ENCODE peak calls at places on chromosomes 11 and 22, in four cellular contexts. U is dorsolateral prefrontal cortex, O is WERI-Rb-1, W is SK-N-SH. A is an unnamed sample.
A peak's percentile ranks its signal among the peaks of the same experiment; 100 is the strongest.

GRCh38 chr11:130071211-130071712 is 1.6 kb downstream of the APLP2 start:
- DNase-seq in O (no peak), U (no peak), W (no peak), A (no peak)

GRCh38 chr11:40170076-40170475 is 1289.4 kb downstream of the LRRC4C start:
- DNase-seq in O (no peak), U (no peak), W (no peak), A (no peak)

GRCh38 chr22:37225481-37225880 is 13.2 kb upstream of the SSTR3 start:
- DNase-seq in O (peak; percentile 78), W (no peak), U (no peak), A (no peak)

GRCh38 chr11:47593934-47594855 is at the start of gene C1QTNF4:
- DNase-seq in O (peak; percentile 50), U (no peak), W (peak; percentile 86), A (no peak)

GRCh38 chr11:10654211-10655150 is 39.1 kb downstream of the IRAG1 start:
- DNase-seq in W (peak; percentile 66), O (peak; percentile 29), U (no peak), A (no peak)

GRCh38 chr11:75513250-75513649 is 12.5 kb downstream of the GDPD5 start:
- DNase-seq in O (no peak), U (no peak), W (no peak), A (no peak)

GRCh38 chr11:36009469-36009868 is 65.6 kb downstream of the LDLRAD3 start:
- DNase-seq in U (no peak), W (no peak), O (no peak), A (no peak)

GRCh38 chr22:34812631-34813030 is 253.3 kb upstream of the ISX start:
- DNase-seq in U (no peak), O (no peak), W (no peak), A (no peak)

GRCh38 chr11:45108070-45109064 is 38.1 kb upstream of the PRDM11 start:
- DNase-seq in O (no peak), W (no peak), U (no peak), A (peak; percentile 37)

GRCh38 chr11:61891331-61892084 is at the start of gene FADS3:
- DNase-seq in W (peak; percentile 96), O (peak; percentile 90), U (peak; percentile 75), A (no peak)

GRCh38 chr11:13137778-13138400 is 128.8 kb downstream of the RASSF10 start:
- DNase-seq in O (no peak), U (no peak), W (no peak), A (no peak)

GRCh38 chr11:128463386-128463829 is 124.0 kb downstream of the ETS1 start:
- DNase-seq in O (peak; percentile 14), W (peak; percentile 39), U (no peak), A (no peak)

GRCh38 chr11:77471520-77472234 is 2.2 kb downstream of the PAK1 start:
- DNase-seq in O (peak; percentile 46), W (peak; percentile 46), U (no peak), A (no peak)

GRCh38 chr22:35749808-35750207 is 32.1 kb downstream of the APOL5 start:
- DNase-seq in U (no peak), W (no peak), O (no peak), A (no peak)

GRCh38 chr11:110513521-110514450 is 84.0 kb downstream of the FDX1 start:
- DNase-seq in U (no peak), O (no peak), W (no peak), A (peak; percentile 78)

GRCh38 chr11:118232659-118233058 is 7.8 kb upstream of the JAML start:
- DNase-seq in U (no peak), O (no peak), W (no peak), A (no peak)

GRCh38 chr22:36204641-36205032 is 3.0 kb upstream of the APOL4 start:
- DNase-seq in W (no peak), O (no peak), U (no peak), A (no peak)

GRCh38 chr11:40029406-40029805 is 1430.0 kb downstream of the LRRC4C start:
- DNase-seq in O (no peak), W (no peak), U (no peak), A (no peak)

GRCh38 chr11:129766858-129767604 is 48.6 kb upstream of the TMEM45B start:
- DNase-seq in U (no peak), O (peak; percentile 48), W (peak; percentile 29), A (no peak)

GRCh38 chr11:57496109-57496820 is 19.2 kb downstream of the SLC43A1 start:
- DNase-seq in O (peak; percentile 62), W (no peak), U (no peak), A (no peak)

GRCh38 chr11:6559375-6559774 is 44.0 kb downstream of the RRP8 start:
- DNase-seq in W (no peak), O (no peak), U (no peak), A (no peak)

GRCh38 chr22:19889951-19890350 is 35.3 kb upstream of the GNB1L start:
- DNase-seq in U (no peak), O (no peak), W (no peak), A (no peak)

GRCh38 chr11:72114570-72114969 is 2.1 kb upstream of the ANAPC15 start:
- DNase-seq in O (no peak), U (no peak), W (no peak), A (no peak)

GRCh38 chr11:22779850-22780249 is 49.8 kb downstream of the SVIP start:
- DNase-seq in W (no peak), U (no peak), O (no peak), A (no peak)

GRCh38 chr22:26487996-26488395 is 4.3 kb downstream of the SRRD start:
- DNase-seq in O (no peak), U (no peak), W (no peak), A (no peak)
- H3K27ac ChIP-seq in O (no peak overlapping the region), U (no peak overlapping the region), W (no peak overlapping the region), A (no peak overlapping the region)

DNA sequence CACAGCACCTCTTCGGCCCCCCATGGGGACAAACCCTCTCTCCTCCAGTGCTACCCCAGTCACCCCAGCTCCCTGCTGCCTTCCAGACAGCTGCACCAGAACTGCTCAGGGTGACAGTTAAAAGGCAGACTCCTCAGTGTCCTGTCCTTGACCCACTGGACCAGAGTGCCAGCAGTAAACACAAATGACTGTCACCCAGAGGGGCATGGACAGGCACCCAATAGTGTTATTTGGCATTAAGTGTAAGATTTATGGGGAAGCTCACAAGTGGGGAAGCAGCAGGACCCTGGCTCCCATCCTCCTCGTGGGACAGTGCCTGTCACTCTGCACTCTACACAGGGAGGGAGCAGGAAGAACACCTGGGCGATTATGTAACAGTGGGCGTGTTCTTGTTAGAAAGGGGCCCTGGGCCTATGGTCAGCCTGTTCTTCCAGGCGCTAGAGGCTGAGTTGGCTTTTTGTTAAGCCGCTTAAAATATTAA is 5.0 kb downstream of the RPS19BP1 start:
- DNase-seq in O (peak; percentile 92), U (no peak), W (no peak), A (no peak)
- H3K27ac ChIP-seq in O (peak overlapping the region; percentile 85), U (no peak overlapping the region), W (no peak overlapping the region), A (peak overlapping the region; percentile 54)

GRCh38 chr11:67382481-67383136 is 9.2 kb upstream of the RAD9A start:
- DNase-seq in U (peak; percentile 89), O (peak; percentile 82), W (peak; percentile 86), A (no peak)
- H3K27ac ChIP-seq in U (no peak overlapping the region), O (no peak overlapping the region), W (no peak overlapping the region), A (no peak overlapping the region)

GRCh38 chr11:559020-559620 is 1.4 kb downstream of the LMNTD2 start:
- DNase-seq in O (no peak), U (no peak), W (no peak), A (no peak)

GRCh38 chr11:558503-558902 is 2.0 kb downstream of the LMNTD2 start:
- DNase-seq in O (no peak), W (no peak), U (no peak), A (no peak)

GRCh38 chr11:560305-561147 is at the start of the genes LMNTD2 and RASSF7:
- DNase-seq in O (peak; percentile 95), W (peak; percentile 100), U (peak; percentile 89), A (no peak)

GRCh38 chr11:561148-562003 is 606 bp downstream of the RASSF7 start:
- DNase-seq in U (no peak), W (no peak), O (no peak), A (no peak)

DNA sequence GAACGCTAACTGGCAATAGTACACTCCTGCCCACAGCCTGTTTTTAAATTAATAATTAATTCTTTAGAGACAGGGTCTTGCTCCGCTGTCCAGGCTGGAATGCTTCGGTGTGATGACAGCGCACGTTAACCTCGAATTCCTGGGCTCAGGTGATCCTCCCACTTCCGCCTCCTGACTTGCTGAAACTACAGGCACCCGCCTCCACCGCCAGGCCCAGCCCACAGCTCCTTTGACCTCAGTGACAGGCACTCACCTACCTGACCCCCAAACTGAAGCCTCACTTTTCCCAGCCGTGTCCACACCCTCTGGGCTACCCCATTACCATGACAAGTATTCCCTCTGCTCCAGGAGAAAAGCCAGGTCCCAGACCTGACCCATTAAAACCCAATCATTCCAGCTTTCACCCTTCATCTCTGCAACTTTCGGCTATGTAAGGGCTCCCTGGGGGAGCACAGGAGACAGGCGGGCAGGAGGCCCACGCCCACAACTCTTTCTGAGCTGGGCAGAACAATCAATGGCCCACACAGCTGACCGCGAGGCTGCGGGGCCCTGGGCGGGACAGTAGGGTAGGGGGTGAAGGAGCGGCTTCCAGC is 730 bp downstream of the LMNTD2 start:
- DNase-seq in O (no peak), U (no peak), W (no peak), A (no peak)
- H3K27ac ChIP-seq in O (no peak overlapping the region), U (no peak overlapping the region), W (peak overlapping the region; percentile 82), A (peak overlapping the region; percentile 47)

A was measured in vagina.